ENCODE peak calls at places on chromosomes 12 and 14, in five cellular contexts. M, T, H, Z and X are unnamed samples.

GRCh38 chr12:32305163-32305562 is 94.2 kb upstream of the FGD4 start:
- DNase-seq in M (peak; percentile 58), T (no peak), H (no peak), Z (peak; percentile 35), X (no peak)

GRCh38 chr12:4477133-4477532 is 31.5 kb upstream of the FGF6 start:
- DNase-seq in M (no peak), T (no peak), H (no peak), Z (no peak), X (no peak)

GRCh38 chr12:2690348-2691000 is 104.3 kb upstream of the FKBP4 start:
- DNase-seq in M (no peak), T (no peak), H (no peak), Z (no peak), X (no peak)

GRCh38 chr12:103583008-103583407 is 4.1 kb upstream of the STAB2 start:
- DNase-seq in M (no peak), T (no peak), H (no peak), Z (no peak), X (no peak)

GRCh38 chr14:46344327-46344937 is 307.1 kb downstream of the RPL10L start:
- DNase-seq in M (no peak), T (no peak), H (no peak), Z (peak; percentile 18), X (no peak)

GRCh38 chr14:75153295-75153694 is 23.1 kb downstream of the TMED10 start:
- DNase-seq in M (peak; percentile 32), T (no peak), H (no peak), Z (no peak), X (no peak)

GRCh38 chr12:71214511-71215285 is 56.9 kb upstream of the TSPAN8 start:
- DNase-seq in M (peak; percentile 28), T (no peak), H (no peak), Z (no peak), X (no peak)

GRCh38 chr12:95179011-95179410 is 38.3 kb downstream of the FGD6 start:
- DNase-seq in M (no peak), T (no peak), H (no peak), Z (no peak), X (no peak)

GRCh38 chr14:89330236-89331002 is 86.6 kb downstream of the FOXN3 start:
- DNase-seq in M (peak; percentile 80), T (no peak), H (no peak), Z (no peak), X (no peak)

GRCh38 chr12:65140738-65141137 is 19.6 kb upstream of the WIF1 start:
- DNase-seq in M (no peak), T (no peak), H (no peak), Z (no peak), X (no peak)

GRCh38 chr12:109604902-109605536 is 31.4 kb downstream of the MVK start:
- DNase-seq in M (no peak), T (no peak), H (no peak), Z (no peak), X (no peak)

GRCh38 chr12:74538491-74539258 is 1.0 kb downstream of the ATXN7L3B start:
- DNase-seq in M (peak; percentile 17), T (no peak), H (peak; percentile 31), Z (peak; percentile 19), X (peak; percentile 6)

GRCh38 chr14:52048641-52049204 is 20.1 kb downstream of the NID2 start:
- DNase-seq in M (no peak), T (no peak), H (no peak), Z (peak; percentile 23), X (no peak)

GRCh38 chr12:13390381-13390856 is 193.9 kb downstream of the EMP1 start:
- DNase-seq in M (peak; percentile 60), T (no peak), H (no peak), Z (peak; percentile 99), X (no peak)

GRCh38 chr12:6368906-6369525 is 6.3 kb downstream of the SCNN1A start:
- DNase-seq in M (no peak), T (no peak), H (no peak), Z (no peak), X (no peak)

GRCh38 chr14:22276913-22277816 is 311.9 kb downstream of the DAD1 start:
- DNase-seq in M (peak; percentile 64), T (no peak), H (no peak), Z (peak; percentile 42), X (no peak)

GRCh38 chr12:112987561-112987960 is 9.2 kb downstream of the OAS2 start:
- DNase-seq in M (no peak), T (no peak), H (no peak), Z (no peak), X (no peak)

GRCh38 chr12:69254857-69255256 is 15.5 kb downstream of the CPSF6 start:
- DNase-seq in M (no peak), T (no peak), H (no peak), Z (no peak), X (no peak)

GRCh38 chr12:17642340-17642650 is 447.7 kb downstream of the RERGL start:
- DNase-seq in M (no peak), T (no peak), H (no peak), Z (no peak), X (no peak)

GRCh38 chr12:25249951-25250738 is 584 bp downstream of the KRAS start:
- DNase-seq in M (peak; percentile 62), T (no peak), H (peak; percentile 34), Z (peak; percentile 48), X (peak; percentile 34)

GRCh38 chr14:55592426-55592825 is 12.4 kb downstream of the KTN1 start:
- DNase-seq in M (no peak), T (no peak), H (no peak), Z (no peak), X (no peak)